ENCODE peak calls at places on chromosomes 16 and 17, in four cellular contexts. K is activated CD8-positive, alpha-beta memory T cell treated with anti-CD3 and anti-CD28 coated beads for 48 hours; L is NCI-H1694 treated with DMSO at 0.1 percent for 48 hours; U is astrocyte of the cerebellum. V is an unnamed sample.

GRCh38 chr16:10988164-10988803 is 43.9 kb downstream of the CLEC16A start:
- DNase-seq in K (no peak), L (no peak), U (no peak), V (no peak)

GRCh38 chr16:73002836-73003235 is 45.1 kb downstream of the ZFHX3 start:
- DNase-seq in K (no peak), L (no peak), U (no peak), V (no peak)

GRCh38 chr17:35865412-35866355 is 3.0 kb downstream of the HEATR9 start:
- DNase-seq in K (no peak), L (no peak), U (peak; percentile 23), V (no peak)

GRCh38 chr16:17194190-17194780 is 276.5 kb downstream of the XYLT1 start:
- DNase-seq in K (peak; percentile 50), L (peak; percentile 12), U (no peak), V (no peak)

GRCh38 chr17:82055965-82056728 is 4.4 kb downstream of the GPS1 start:
- DNase-seq in K (no peak), L (no peak), U (no peak), V (no peak)

GRCh38 chr16:87764600-87765472 is 950 bp downstream of the KLHDC4 start:
- DNase-seq in K (no peak), L (no peak), U (no peak), V (no peak)

GRCh38 chr17:72730091-72730490 is 362.4 kb downstream of the SLC39A11 start:
- DNase-seq in K (no peak), L (no peak), U (no peak), V (no peak)

GRCh38 chr16:84482001-84482891 is 22.2 kb downstream of the MEAK7 start:
- DNase-seq in K (no peak), L (no peak), U (peak; percentile 16), V (no peak)

GRCh38 chr16:27677300-27677699 is 127.4 kb downstream of the KATNIP start:
- DNase-seq in K (no peak), L (no peak), U (no peak), V (no peak)

GRCh38 chr17:76791053-76791980 is 53.4 kb downstream of the MFSD11 start:
- DNase-seq in K (no peak), L (peak; percentile 35), U (peak; percentile 80), V (no peak)

GRCh38 chr17:57256708-57257112 is 387 bp downstream of the MSI2 start:
- DNase-seq in K (no peak), L (no peak), U (no peak), V (no peak)

GRCh38 chr16:62870554-62870953 is 834.3 kb upstream of the CDH8 start:
- DNase-seq in K (no peak), L (no peak), U (no peak), V (no peak)

GRCh38 chr17:77837917-77838316 is 120.6 kb upstream of the TNRC6C start:
- DNase-seq in K (no peak), L (no peak), U (no peak), V (no peak)

GRCh38 chr16:86355951-86356350 is 154.4 kb upstream of the FOXF1 start:
- DNase-seq in K (no peak), L (no peak), U (no peak), V (no peak)

GRCh38 chr17:77214743-77215142 is 74.0 kb downstream of the SEC14L1 start:
- DNase-seq in K (no peak), L (peak; percentile 8), U (no peak), V (no peak)

GRCh38 chr17:9414471-9414870 is 161.1 kb downstream of the STX8 start:
- DNase-seq in K (no peak), L (no peak), U (no peak), V (no peak)

GRCh38 chr17:65417406-65418221 is 143.8 kb downstream of the AXIN2 start:
- DNase-seq in K (no peak), L (no peak), U (no peak), V (no peak)

GRCh38 chr16:72023962-72024361 is 15.4 kb downstream of the DHODH start:
- DNase-seq in K (no peak), L (no peak), U (no peak), V (no peak)

GRCh38 chr17:58088624-58089023 is 5.4 kb downstream of the DYNLL2 start:
- DNase-seq in K (no peak), L (no peak), U (no peak), V (no peak)

GRCh38 chr16:58734459-58734787 is 307 bp upstream of the GOT2 start:
- DNase-seq in K (no peak), L (no peak), U (no peak), V (no peak)

GRCh38 chr16:66459878-66460277 is 32.8 kb downstream of the BEAN1 start:
- DNase-seq in K (no peak), L (peak; percentile 69), U (no peak), V (no peak)

GRCh38 chr16:28097500-28097899 is 34.0 kb upstream of the GSG1L start:
- DNase-seq in K (no peak), L (no peak), U (no peak), V (no peak)

GRCh38 chr17:1830288-1830687 is 483 bp downstream of the RPA1 start:
- DNase-seq in K (no peak), L (no peak), U (no peak), V (no peak)

GRCh38 chr17:59565959-59566324 is 532 bp downstream of the DHX40 start:
- DNase-seq in K (no peak), L (peak; percentile 73), U (peak; percentile 60), V (peak; percentile 33)

GRCh38 chr17:28509784-28510183 is 3.6 kb downstream of the FOXN1 start:
- DNase-seq in K (no peak), L (no peak), U (no peak), V (no peak)

GRCh38 chr17:82536220-82537201 is 17.0 kb downstream of the FOXK2 start:
- DNase-seq in K (no peak), L (no peak), U (peak; percentile 72), V (no peak)

GRCh38 chr16:14186007-14186953 is 115.2 kb downstream of the MRTFB start:
- DNase-seq in K (no peak), L (no peak), U (peak; percentile 49), V (no peak)

GRCh38 chr17:82840431-82840831 is 609 bp upstream of the ZNF750 start:
- DNase-seq in K (no peak), L (no peak), U (no peak), V (no peak)

GRCh38 chr17:63973930-63974593 is 1.3 kb upstream of the SCN4A start:
- DNase-seq in K (no peak), L (no peak), U (no peak), V (no peak)

GRCh38 chr16:83002351-83003334 is 375.9 kb downstream of the CDH13 start:
- DNase-seq in K (no peak), L (no peak), U (no peak), V (no peak)

GRCh38 chr16:13139661-13140241 is 238.4 kb downstream of the SHISA9 start:
- DNase-seq in K (no peak), L (no peak), U (no peak), V (no peak)

GRCh38 chr17:45276031-45276430 is 14.1 kb upstream of the SPATA32 start:
- DNase-seq in K (no peak), L (no peak), U (no peak), V (no peak)